ENCODE peak calls at places on chromosomes 2 and 18, in five cellular contexts. One of them, this sample, is unnamed.
A peak's percentile ranks its signal among the peaks of the same experiment; 100 is the strongest.

GRCh38 chr2:238344035-238344434 is 23.7 kb downstream of the TRAF3IP1 start:
- DNase-seq in pancreas: no peak
- DNase-seq in HFF-Myc: no peak
- DNase-seq in IMR-90: no peak
- DNase-seq in HCT116: no peak
- DNase-seq in this sample: no peak

GRCh38 chr2:26506279-26506678 is 28.4 kb upstream of the OTOF start:
- DNase-seq in pancreas: no peak
- DNase-seq in HFF-Myc: no peak
- DNase-seq in IMR-90: no peak
- DNase-seq in HCT116: no peak
- DNase-seq in this sample: no peak

GRCh38 chr2:204691911-204692510 is 146.7 kb downstream of the PARD3B start:
- DNase-seq in pancreas: no peak
- DNase-seq in HFF-Myc: peak; percentile 72
- DNase-seq in IMR-90: peak; percentile 91
- DNase-seq in HCT116: peak; percentile 10
- DNase-seq in this sample: peak; percentile 55

GRCh38 chr2:10035053-10035422 is 8.3 kb upstream of the KLF11 start:
- DNase-seq in pancreas: no peak
- DNase-seq in HFF-Myc: no peak
- DNase-seq in IMR-90: no peak
- DNase-seq in HCT116: no peak
- DNase-seq in this sample: no peak

GRCh38 chr18:74351354-74351753 is 35.7 kb downstream of the C18orf63 start:
- DNase-seq in pancreas: no peak
- DNase-seq in HFF-Myc: no peak
- DNase-seq in IMR-90: peak; percentile 82
- DNase-seq in HCT116: no peak
- DNase-seq in this sample: no peak

GRCh38 chr2:110678457-110679336 is 834 bp upstream of the BUB1 start:
- DNase-seq in pancreas: peak; percentile 60
- DNase-seq in HFF-Myc: no peak
- DNase-seq in IMR-90: peak; percentile 17
- DNase-seq in HCT116: no peak
- DNase-seq in this sample: no peak

GRCh38 chr2:26702025-26702424 is 9.5 kb downstream of the KCNK3 start:
- DNase-seq in pancreas: no peak
- DNase-seq in HFF-Myc: no peak
- DNase-seq in IMR-90: peak; percentile 5
- DNase-seq in HCT116: no peak
- DNase-seq in this sample: no peak

GRCh38 chr2:74458132-74458956 is at the start of gene WBP1:
- DNase-seq in pancreas: peak; percentile 92
- DNase-seq in HFF-Myc: peak; percentile 100
- DNase-seq in IMR-90: peak; percentile 100
- DNase-seq in HCT116: peak; percentile 100
- DNase-seq in this sample: peak; percentile 100

GRCh38 chr2:219155054-219155644 is 5.5 kb downstream of the NHEJ1 start:
- DNase-seq in pancreas: no peak
- DNase-seq in HFF-Myc: peak; percentile 63
- DNase-seq in IMR-90: peak; percentile 73
- DNase-seq in HCT116: peak; percentile 78
- DNase-seq in this sample: no peak

GRCh38 chr2:18829976-18830375 is 240.6 kb upstream of the NT5C1B start:
- DNase-seq in pancreas: no peak
- DNase-seq in HFF-Myc: no peak
- DNase-seq in IMR-90: no peak
- DNase-seq in HCT116: no peak
- DNase-seq in this sample: peak; percentile 16

GRCh38 chr2:8169443-8169842 is 512.4 kb upstream of the ID2 start:
- DNase-seq in pancreas: no peak
- DNase-seq in HFF-Myc: peak; percentile 21
- DNase-seq in IMR-90: peak; percentile 97
- DNase-seq in HCT116: no peak
- DNase-seq in this sample: peak; percentile 93

GRCh38 chr2:43300781-43301586 is 74.6 kb upstream of the ZFP36L2 start:
- DNase-seq in pancreas: peak; percentile 66
- DNase-seq in HFF-Myc: no peak
- DNase-seq in IMR-90: no peak
- DNase-seq in HCT116: no peak
- DNase-seq in this sample: no peak

GRCh38 chr2:151861171-151861570 is 33.0 kb upstream of the ARL5A start:
- DNase-seq in pancreas: no peak
- DNase-seq in HFF-Myc: no peak
- DNase-seq in IMR-90: no peak
- DNase-seq in HCT116: no peak
- DNase-seq in this sample: no peak

GRCh38 chr2:20516291-20516645 is 69.4 kb downstream of the RHOB start:
- DNase-seq in pancreas: no peak
- DNase-seq in HFF-Myc: no peak
- DNase-seq in IMR-90: no peak
- DNase-seq in HCT116: no peak
- DNase-seq in this sample: no peak

GRCh38 chr2:128318776-128319456 is at the start of gene HS6ST1:
- DNase-seq in pancreas: peak; percentile 95
- DNase-seq in HFF-Myc: no peak
- DNase-seq in IMR-90: peak; percentile 76
- DNase-seq in HCT116: peak; percentile 24
- DNase-seq in this sample: no peak

GRCh38 chr2:176085861-176086771 is 2.4 kb upstream of the EVX2 start:
- DNase-seq in pancreas: peak; percentile 62
- DNase-seq in HFF-Myc: no peak
- DNase-seq in IMR-90: peak; percentile 34
- DNase-seq in HCT116: peak; percentile 13
- DNase-seq in this sample: no peak

GRCh38 chr2:171811229-171811628 is 82.8 kb downstream of the SLC25A12 start:
- DNase-seq in pancreas: no peak
- DNase-seq in HFF-Myc: peak; percentile 25
- DNase-seq in IMR-90: peak; percentile 57
- DNase-seq in HCT116: peak; percentile 8
- DNase-seq in this sample: no peak

GRCh38 chr2:171814174-171814573 is 79.9 kb downstream of the SLC25A12 start:
- DNase-seq in pancreas: no peak
- DNase-seq in HFF-Myc: no peak
- DNase-seq in IMR-90: no peak
- DNase-seq in HCT116: no peak
- DNase-seq in this sample: no peak

GRCh38 chr2:171814883-171815282 is 79.2 kb downstream of the SLC25A12 start:
- DNase-seq in pancreas: no peak
- DNase-seq in HFF-Myc: no peak
- DNase-seq in IMR-90: no peak
- DNase-seq in HCT116: no peak
- DNase-seq in this sample: no peak

GRCh38 chr2:171813126-171813525 is 80.9 kb downstream of the SLC25A12 start:
- DNase-seq in pancreas: no peak
- DNase-seq in HFF-Myc: no peak
- DNase-seq in IMR-90: no peak
- DNase-seq in HCT116: no peak
- DNase-seq in this sample: no peak

GRCh38 chr2:171813729-171814128 is 80.3 kb downstream of the SLC25A12 start:
- DNase-seq in pancreas: no peak
- DNase-seq in HFF-Myc: no peak
- DNase-seq in IMR-90: no peak
- DNase-seq in HCT116: no peak
- DNase-seq in this sample: no peak
- TF ChIP-seq CTCF in pancreas: no peak
- TF ChIP-seq CTCF in HFF-Myc: no peak
- TF ChIP-seq CTCF in IMR-90: no peak
- TF ChIP-seq CTCF in HCT116: no peak
- TF ChIP-seq CTCF in this sample: no peak

DNA sequence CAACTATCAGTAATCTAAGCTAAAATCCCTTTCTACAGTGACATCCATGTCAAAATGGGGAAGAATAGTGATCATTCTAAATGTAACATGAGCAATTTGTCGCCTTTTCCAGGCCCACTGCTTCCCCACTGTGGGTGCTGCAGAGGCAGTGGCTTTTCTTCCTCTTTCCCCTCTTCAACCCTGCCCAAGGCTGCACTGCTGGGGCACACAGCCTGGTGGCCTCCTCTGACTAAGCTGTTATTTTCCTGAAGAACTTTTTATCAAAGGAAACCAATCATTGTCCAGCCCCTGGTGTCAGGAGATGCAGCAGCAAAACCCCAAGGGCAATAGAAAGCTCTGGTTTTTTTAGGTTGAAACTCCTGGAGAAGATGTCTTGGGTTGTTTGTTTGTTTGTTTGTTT is 117.6 kb upstream of the KLF7 start:
- DNase-seq in pancreas: no peak
- DNase-seq in HFF-Myc: no peak
- DNase-seq in IMR-90: no peak
- DNase-seq in HCT116: no peak
- DNase-seq in this sample: no peak
- TF ChIP-seq CTCF in pancreas: no peak
- TF ChIP-seq CTCF in HFF-Myc: no peak
- TF ChIP-seq CTCF in IMR-90: no peak
- TF ChIP-seq CTCF in HCT116: no peak
- TF ChIP-seq CTCF in this sample: no peak

DNA sequence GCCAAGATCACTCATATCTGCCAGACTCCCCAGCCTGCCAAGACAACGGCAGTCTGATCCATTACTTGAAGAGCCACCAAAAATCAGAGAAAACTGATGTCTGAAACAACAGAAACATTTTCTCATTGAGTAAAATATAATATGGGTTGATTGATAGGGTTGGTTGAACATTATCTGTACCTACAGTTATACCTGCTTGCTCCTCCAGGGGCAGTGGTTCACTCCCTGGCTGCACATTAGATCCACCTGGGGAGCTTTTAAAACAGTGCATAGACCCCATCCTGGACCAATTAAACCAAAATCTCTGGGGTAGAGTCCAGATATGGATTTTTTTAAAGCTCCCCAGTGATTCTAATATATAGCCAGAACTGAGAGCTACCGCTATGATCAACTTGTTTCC is 43.6 kb upstream of the SLC14A2 start:
- DNase-seq in pancreas: no peak
- DNase-seq in HFF-Myc: no peak
- DNase-seq in IMR-90: no peak
- DNase-seq in HCT116: peak; percentile 7
- DNase-seq in this sample: no peak
- TF ChIP-seq CTCF in pancreas: no peak
- TF ChIP-seq CTCF in HFF-Myc: no peak
- TF ChIP-seq CTCF in IMR-90: no peak
- TF ChIP-seq CTCF in HCT116: peak; percentile 64
- TF ChIP-seq CTCF in this sample: peak; percentile 4

GRCh38 chr18:47249602-47250001 is 1.9 kb downstream of the SKOR2 start:
- DNase-seq in pancreas: no peak
- DNase-seq in HFF-Myc: no peak
- DNase-seq in IMR-90: no peak
- DNase-seq in HCT116: no peak
- DNase-seq in this sample: no peak

GRCh38 chr18:47247833-47248609 is 3.4 kb downstream of the SKOR2 start:
- DNase-seq in pancreas: no peak
- DNase-seq in HFF-Myc: no peak
- DNase-seq in IMR-90: no peak
- DNase-seq in HCT116: no peak
- DNase-seq in this sample: no peak

GRCh38 chr18:47248610-47249343 is 2.7 kb downstream of the SKOR2 start:
- DNase-seq in pancreas: no peak
- DNase-seq in HFF-Myc: no peak
- DNase-seq in IMR-90: no peak
- DNase-seq in HCT116: no peak
- DNase-seq in this sample: no peak

GRCh38 chr18:47246027-47246971 is 5.2 kb downstream of the SKOR2 start:
- DNase-seq in pancreas: no peak
- DNase-seq in HFF-Myc: no peak
- DNase-seq in IMR-90: no peak
- DNase-seq in HCT116: no peak
- DNase-seq in this sample: no peak

DNA sequence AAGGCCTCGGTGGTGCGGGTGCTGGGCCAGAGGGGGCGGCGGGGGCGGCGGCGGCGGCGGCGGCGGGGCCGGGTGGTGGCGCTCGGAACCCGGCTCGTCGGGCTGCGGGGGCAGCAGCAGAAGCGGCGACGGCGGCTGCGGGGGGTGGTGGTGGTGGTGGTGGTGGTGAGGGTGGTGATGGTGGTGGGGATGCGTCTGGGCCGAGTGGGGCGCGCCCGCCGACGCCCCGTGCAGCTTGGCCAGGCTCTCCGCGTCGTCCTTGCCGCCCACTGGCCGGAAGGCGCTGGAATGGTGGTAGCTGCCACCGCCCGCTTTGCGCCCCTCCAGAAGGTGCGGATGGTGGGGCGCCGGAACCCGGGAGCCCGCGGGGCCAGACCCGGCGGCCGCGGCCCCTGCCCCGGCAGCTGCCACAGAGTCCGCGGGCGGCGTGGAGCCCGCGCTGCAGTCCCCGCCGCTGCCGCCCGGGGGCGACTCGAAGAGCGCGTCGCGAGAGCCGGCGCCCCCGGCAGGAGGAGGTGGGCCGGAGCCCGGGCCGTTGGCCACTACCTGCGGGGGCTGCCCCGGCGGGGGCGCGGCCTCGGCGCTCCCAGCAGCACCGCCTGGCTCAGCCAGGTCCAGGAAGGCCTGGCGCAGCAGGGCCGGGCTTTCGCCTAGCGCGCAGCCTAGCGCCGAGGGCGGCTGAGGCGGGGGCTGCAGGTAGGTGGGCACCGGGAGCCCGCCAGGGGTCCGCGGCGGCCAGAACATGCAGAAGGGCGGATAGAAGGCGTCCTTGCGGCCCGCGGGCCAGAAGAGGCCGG is 4.2 kb downstream of the SKOR2 start:
- DNase-seq in pancreas: peak; percentile 64
- DNase-seq in HFF-Myc: no peak
- DNase-seq in IMR-90: no peak
- DNase-seq in HCT116: no peak
- DNase-seq in this sample: no peak
- TF ChIP-seq CTCF in pancreas: no peak
- TF ChIP-seq CTCF in HFF-Myc: no peak
- TF ChIP-seq CTCF in IMR-90: peak; percentile 29
- TF ChIP-seq CTCF in HCT116: no peak
- TF ChIP-seq CTCF in this sample: peak; percentile 39

DNA sequence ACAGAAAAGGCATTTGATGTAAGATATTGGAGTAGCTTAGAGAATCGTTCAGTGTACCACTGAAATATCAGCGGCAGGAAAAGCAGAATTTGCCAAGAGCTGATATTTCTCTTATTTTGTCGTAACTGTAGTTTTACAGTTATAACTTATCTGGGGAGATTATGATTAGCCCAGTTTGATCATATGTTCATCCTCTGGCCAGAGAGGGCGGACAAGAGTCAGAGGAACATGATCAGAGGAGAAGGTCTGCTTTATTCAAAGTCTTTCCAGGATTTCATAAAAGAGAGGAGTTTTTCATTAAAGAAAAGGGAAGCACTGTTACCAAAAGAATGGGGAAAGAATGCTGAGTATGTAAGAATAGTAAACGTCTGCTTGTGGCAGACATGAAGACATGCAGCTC is 1655.6 kb downstream of the DPP10 start:
- DNase-seq in pancreas: no peak
- DNase-seq in HFF-Myc: no peak
- DNase-seq in IMR-90: no peak
- DNase-seq in HCT116: no peak
- DNase-seq in this sample: no peak
- TF ChIP-seq CTCF in pancreas: no peak
- TF ChIP-seq CTCF in HFF-Myc: no peak
- TF ChIP-seq CTCF in IMR-90: no peak
- TF ChIP-seq CTCF in HCT116: no peak
- TF ChIP-seq CTCF in this sample: no peak

This sample was measured in AG04449.